ENCODE peak calls at places on chromosomes 3 and 15, in eight cellular contexts. Y is HFFc6, R is heart right ventricle, G is fibroblast of lung, W is stomach, D is dorsolateral prefrontal cortex, Z is H9, T is PC-9. L is an unnamed sample.

GRCh38 chr15:37880009-37880834 is 54.2 kb upstream of the TMCO5A start:
- DNase-seq in Y (peak), G (peak), D (no peak), Z (no peak), T (peak), W (no peak), R (peak), L (peak)

GRCh38 chr3:55434789-55435188 is 52.3 kb downstream of the WNT5A start:
- DNase-seq in R (no peak), D (no peak), W (no peak), T (no peak), Y (peak), Z (peak), G (peak), L (peak)

GRCh38 chr3:127019449-127019848 is 36.5 kb downstream of the PLXNA1 start:
- DNase-seq in Y (peak), T (peak), G (no peak), W (no peak), D (no peak), R (no peak), Z (no peak), L (no peak)

GRCh38 chr15:100890850-100891249 is 11.2 kb downstream of the ALDH1A3 start:
- DNase-seq in Y (no peak), G (no peak), W (peak), Z (no peak), R (no peak), D (no peak), T (no peak), L (no peak)

GRCh38 chr3:61637088-61638051 is 76.0 kb downstream of the PTPRG start:
- DNase-seq in T (no peak), Y (peak), G (peak), W (peak), D (no peak), Z (no peak), R (peak), L (no peak)

GRCh38 chr3:143507735-143508580 is 340.3 kb downstream of the SLC9A9 start:
- DNase-seq in W (no peak), G (peak), R (no peak), Z (no peak), Y (peak), T (no peak), D (no peak), L (no peak)

GRCh38 chr3:128319741-128320141 is 146.9 kb downstream of the DNAJB8 start:
- DNase-seq in Z (peak), T (no peak), R (no peak), W (peak), G (no peak), D (peak), Y (no peak), L (no peak)

GRCh38 chr3:138578961-138579574 is 15.0 kb downstream of the CEP70 start:
- DNase-seq in D (no peak), T (no peak), Z (peak), R (no peak), W (no peak), Y (no peak), G (no peak), L (no peak)

GRCh38 chr15:71807125-71807629 is 3.2 kb upstream of the NR2E3 start:
- DNase-seq in Y (no peak), Z (peak), G (no peak), D (no peak), W (no peak), R (no peak), T (no peak), L (no peak)

GRCh38 chr15:42157981-42158765 is 1.7 kb upstream of the PLA2G4F start:
- DNase-seq in W (peak), T (no peak), G (peak), D (no peak), Z (no peak), Y (no peak), R (no peak), L (no peak)

GRCh38 chr3:61778095-61778494 is 216.7 kb downstream of the PTPRG start:
- DNase-seq in Z (no peak), G (no peak), W (no peak), Y (no peak), T (no peak), R (no peak), D (no peak), L (no peak)

GRCh38 chr3:49378249-49378899 is 20.2 kb upstream of the GPX1 start:
- DNase-seq in W (no peak), D (peak), Z (no peak), Y (peak), G (peak), R (peak), T (peak), L (no peak)

GRCh38 chr15:61994216-61994615 is 66.0 kb downstream of the VPS13C start:
- DNase-seq in G (peak), Y (peak), D (no peak), W (no peak), Z (no peak), R (no peak), T (no peak), L (no peak)

GRCh38 chr15:57377478-57377847 is 1.2 kb downstream of the CGNL1 start:
- DNase-seq in T (no peak), R (no peak), G (no peak), D (no peak), Y (no peak), Z (no peak), W (no peak), L (no peak)

DNA sequence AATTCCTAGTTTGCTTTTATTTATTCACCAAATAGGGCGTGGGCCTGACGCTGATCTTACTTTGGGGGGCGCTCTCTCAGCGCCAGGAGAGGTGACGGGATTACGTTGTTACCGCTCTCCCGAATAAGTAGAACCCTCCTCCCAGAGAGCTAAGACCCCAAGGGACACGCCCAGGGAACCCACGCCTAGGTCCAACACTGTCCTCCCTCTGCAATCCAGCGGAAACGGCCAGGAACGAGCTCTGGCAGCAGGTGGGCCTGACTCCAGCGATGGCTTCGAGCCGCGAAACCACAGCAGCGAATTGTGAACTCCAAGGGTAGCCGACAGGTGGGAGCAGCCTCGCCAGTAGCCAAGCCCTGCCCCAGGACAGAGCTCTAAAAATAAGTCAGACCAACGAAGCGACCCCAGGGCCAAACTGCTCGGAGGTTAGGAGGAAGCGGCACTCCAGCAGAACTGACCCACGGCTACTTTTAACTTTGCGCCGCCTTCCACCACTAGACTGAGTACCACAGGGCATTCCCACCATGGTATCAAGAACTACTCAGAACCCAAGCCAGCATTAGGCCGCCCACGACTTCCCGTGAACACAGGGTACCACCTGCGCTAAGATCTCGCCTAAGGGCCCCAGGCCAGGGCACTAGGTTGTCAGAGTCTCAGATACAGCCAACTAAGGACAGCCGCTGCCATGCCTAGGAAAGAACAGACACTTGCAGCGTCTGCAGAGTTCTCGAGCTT is 1.6 kb upstream of the SIN3A start:
- DNase-seq in Z (peak), R (peak), G (peak), W (peak), T (peak), Y (peak), D (peak), L (peak)
- TF ChIP-seq CTCF in Z (peak), R (no peak), G (no peak), W (no peak), T (no peak), Y (peak), D (no peak), L (no peak)

GRCh38 chr3:178083906-178084823 is 452.1 kb upstream of the KCNMB2 start:
- DNase-seq in D (no peak), Z (no peak), W (no peak), R (no peak), T (no peak), Y (no peak), G (peak), L (peak)
- TF ChIP-seq CTCF in D (peak), Z (peak), W (peak), R (peak), T (peak), Y (peak), G (peak), L (peak)

GRCh38 chr15:86915811-86916331 is 836.2 kb downstream of the AGBL1 start:
- DNase-seq in G (peak), Z (peak), T (no peak), R (peak), D (peak), W (no peak), Y (peak), L (peak)
- TF ChIP-seq CTCF in G (peak), Z (peak), T (peak), R (peak), D (peak), W (no peak), Y (peak), L (peak)

GRCh38 chr3:58238830-58239229 is 1.2 kb downstream of the ABHD6 start:
- DNase-seq in D (no peak), W (no peak), R (no peak), Z (no peak), G (no peak), T (no peak), Y (no peak), L (no peak)

GRCh38 chr3:58237940-58238681 is 519 bp downstream of the ABHD6 start:
- DNase-seq in D (peak), Z (peak), T (peak), W (peak), R (peak), Y (peak), G (peak), L (peak)

GRCh38 chr3:58235970-58236369 is 1.6 kb upstream of the ABHD6 start:
- DNase-seq in T (no peak), Z (no peak), W (no peak), G (no peak), R (no peak), Y (no peak), D (no peak), L (no peak)

GRCh38 chr3:58236527-58237237 is 910 bp upstream of the ABHD6 start:
- DNase-seq in Z (no peak), W (no peak), Y (no peak), R (no peak), T (no peak), G (no peak), D (peak), L (peak)

GRCh38 chr3:58237238-58237939 is at the start of gene ABHD6:
- DNase-seq in D (peak), W (peak), G (peak), T (peak), Y (peak), Z (peak), R (peak), L (peak)
- TF ChIP-seq CTCF in D (peak), W (no peak), G (no peak), T (no peak), Y (no peak), Z (peak), R (peak), L (no peak)

GRCh38 chr3:40780341-40780800 is 255.6 kb downstream of the ZNF621 start:
- DNase-seq in Y (no peak), T (peak), W (peak), R (peak), G (no peak), D (peak), Z (peak), L (peak)
- TF ChIP-seq CTCF in Y (no peak), T (no peak), W (no peak), R (no peak), G (no peak), D (peak), Z (no peak), L (no peak)

GRCh38 chr3:193560091-193560490 is 5.4 kb upstream of the ATP13A4 start:
- DNase-seq in R (no peak), Z (no peak), G (no peak), W (no peak), T (no peak), D (no peak), Y (no peak), L (no peak)

GRCh38 chr3:193563429-193563828 is 8.7 kb upstream of the ATP13A4 start:
- DNase-seq in T (no peak), W (no peak), Z (no peak), D (no peak), Y (no peak), G (no peak), R (no peak), L (no peak)

GRCh38 chr3:193559100-193559499 is 4.4 kb upstream of the ATP13A4 start:
- DNase-seq in W (no peak), Y (no peak), Z (no peak), D (no peak), R (no peak), T (no peak), G (no peak), L (no peak)

GRCh38 chr3:193560870-193561269 is 6.2 kb upstream of the ATP13A4 start:
- DNase-seq in G (no peak), Z (no peak), T (no peak), R (peak), W (peak), D (no peak), Y (no peak), L (no peak)

GRCh38 chr3:193563999-193564398 is 9.3 kb upstream of the ATP13A4 start:
- DNase-seq in Z (peak), R (no peak), D (no peak), W (peak), Y (no peak), G (no peak), T (no peak), L (peak)
- TF ChIP-seq CTCF in Z (peak), R (peak), D (peak), W (peak), Y (peak), G (no peak), T (no peak), L (no peak)

DNA sequence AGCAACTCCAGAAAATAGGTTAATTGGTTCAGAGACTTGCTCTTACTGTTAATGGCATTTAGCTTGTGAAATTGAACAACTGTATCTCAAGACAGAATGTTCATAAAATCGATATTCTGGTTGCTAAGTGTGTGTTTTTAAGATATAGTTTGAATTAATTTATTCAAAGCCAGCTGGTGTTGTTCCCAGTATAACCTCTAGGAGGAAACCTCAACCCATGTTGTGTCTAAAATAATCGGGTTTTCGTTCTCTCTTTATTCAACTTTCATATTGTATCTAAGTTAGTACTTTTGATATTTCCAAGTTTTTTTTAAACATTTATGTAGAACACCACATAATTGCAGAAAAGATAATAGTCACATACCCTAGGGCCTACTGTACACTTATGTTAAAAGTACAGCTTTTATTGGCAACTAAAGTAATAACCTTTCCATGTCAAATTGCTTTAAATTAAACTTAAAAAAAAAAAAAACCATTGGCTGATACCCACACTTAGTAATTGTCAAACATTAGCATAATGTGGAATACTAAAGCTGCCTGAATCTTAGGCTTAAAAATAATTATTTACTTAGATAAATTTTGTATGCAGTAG is 90.9 kb downstream of the SAMMSON start:
- DNase-seq in W (no peak), Y (peak), T (no peak), G (peak), Z (no peak), D (no peak), R (no peak), L (peak)
- TF ChIP-seq CTCF in W (peak), Y (peak), T (peak), G (peak), Z (peak), D (peak), R (peak), L (peak)

GRCh38 chr3:4711680-4711992 is 218.5 kb downstream of the ITPR1 start:
- DNase-seq in Y (no peak), D (no peak), R (no peak), G (no peak), W (no peak), Z (no peak), T (no peak), L (no peak)
- TF ChIP-seq CTCF in Y (peak), D (no peak), R (no peak), G (no peak), W (no peak), Z (no peak), T (no peak), L (peak)

DNA sequence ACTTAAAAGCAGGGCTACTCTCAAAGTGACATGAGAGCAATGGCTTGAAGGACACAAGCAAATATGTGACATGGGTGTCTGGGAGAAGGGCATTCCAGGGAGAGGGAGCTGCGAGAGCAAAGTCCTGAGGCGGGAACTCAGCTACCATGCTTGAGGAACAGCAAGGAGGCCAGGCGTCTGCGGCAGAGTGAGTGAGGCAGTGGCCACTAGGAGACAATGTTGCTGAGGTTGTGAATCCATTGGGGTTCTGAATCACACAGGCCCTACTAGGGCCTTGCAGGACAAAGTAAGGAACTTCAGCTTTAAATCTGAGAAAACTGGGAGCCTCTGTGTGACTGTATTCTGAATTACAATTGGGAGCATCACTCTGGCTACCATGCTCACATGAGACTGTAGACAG is 94.1 kb upstream of the PRICKLE2 start:
- DNase-seq in G (no peak), Y (peak), W (no peak), R (no peak), D (no peak), T (no peak), Z (peak), L (peak)
- TF ChIP-seq CTCF in G (no peak), Y (peak), W (no peak), R (no peak), D (no peak), T (no peak), Z (peak), L (no peak)

DNA sequence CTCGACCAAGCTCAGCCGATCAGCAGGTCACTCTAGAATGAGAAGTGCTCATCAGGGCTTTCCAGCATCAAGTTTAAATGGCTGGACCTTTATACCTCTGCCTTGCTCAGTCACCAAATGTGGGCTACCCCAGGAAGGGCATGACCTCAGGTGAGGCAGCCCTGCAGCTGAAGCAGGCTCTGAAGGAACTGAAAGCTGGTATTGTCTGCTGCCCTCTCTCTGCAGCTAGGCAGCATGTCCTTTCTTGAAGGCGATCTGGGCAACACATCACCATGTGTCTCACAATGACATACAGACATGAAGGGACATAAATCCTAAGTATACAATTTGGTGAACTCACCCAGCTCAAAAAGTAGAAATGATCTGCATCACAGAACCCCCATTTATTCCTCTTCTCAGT is 38.7 kb upstream of the ARID3B start:
- DNase-seq in Z (peak), Y (no peak), W (no peak), R (no peak), T (no peak), D (no peak), G (no peak), L (no peak)
- TF ChIP-seq CTCF in Z (peak), Y (no peak), W (no peak), R (no peak), T (no peak), D (no peak), G (no peak), L (no peak)